ENCODE peak calls at places on chromosomes 1 and 21, in ten cellular contexts. One of them, this sample, is unnamed.

GRCh38 chr1:33661791-33662190 is 189.3 kb downstream of the ZSCAN20 start:
- DNase-seq in NCI-H748 treated with DMSO at 0.1 percent for 48 hours: no peak
- DNase-seq in AG08395: no peak
- DNase-seq in activated CD4-positive, alpha-beta T cell treated with anti-CD3 and anti-CD28 coated beads, Interleukin-2, amount 10 ng/mL, durations not matched to agents 7 days and 5 days: no peak
- DNase-seq in ELF-1: no peak
- DNase-seq in CD8-positive, alpha-beta T cell: no peak
- DNase-seq in activated CD8-positive, alpha-beta memory T cell treated with anti-CD3 and anti-CD28 coated beads, Interleukin-2, amount 50 U/mL, for 48 hours: no peak
- DNase-seq in NAMALWA: no peak
- DNase-seq in activated CD4-positive, CD25-positive, alpha-beta regulatory T cell treated with anti-CD3 and anti-CD28 coated beads, Interleukin-2, amount 50 U/mL, for 72 hours: no peak
- DNase-seq in neural crest cell: no peak
- DNase-seq in this sample: no peak

GRCh38 chr1:94061513-94062443 is 59.2 kb downstream of the ABCA4 start:
- DNase-seq in NCI-H748 treated with DMSO at 0.1 percent for 48 hours: peak
- DNase-seq in ELF-1: peak
- DNase-seq in AG08395: peak
- DNase-seq in activated CD8-positive, alpha-beta memory T cell treated with anti-CD3 and anti-CD28 coated beads, Interleukin-2, amount 50 U/mL, for 48 hours: no peak
- DNase-seq in CD8-positive, alpha-beta T cell: no peak
- DNase-seq in neural crest cell: peak
- DNase-seq in NAMALWA: peak
- DNase-seq in activated CD4-positive, CD25-positive, alpha-beta regulatory T cell treated with anti-CD3 and anti-CD28 coated beads, Interleukin-2, amount 50 U/mL, for 72 hours: peak
- DNase-seq in activated CD4-positive, alpha-beta T cell treated with anti-CD3 and anti-CD28 coated beads, Interleukin-2, amount 10 ng/mL, durations not matched to agents 7 days and 5 days: peak
- DNase-seq in this sample: no peak

GRCh38 chr1:46582972-46583371 is 21.1 kb downstream of the MKNK1 start:
- DNase-seq in activated CD4-positive, alpha-beta T cell treated with anti-CD3 and anti-CD28 coated beads, Interleukin-2, amount 10 ng/mL, durations not matched to agents 7 days and 5 days: no peak
- DNase-seq in CD8-positive, alpha-beta T cell: no peak
- DNase-seq in ELF-1: no peak
- DNase-seq in NCI-H748 treated with DMSO at 0.1 percent for 48 hours: no peak
- DNase-seq in AG08395: no peak
- DNase-seq in activated CD8-positive, alpha-beta memory T cell treated with anti-CD3 and anti-CD28 coated beads, Interleukin-2, amount 50 U/mL, for 48 hours: no peak
- DNase-seq in activated CD4-positive, CD25-positive, alpha-beta regulatory T cell treated with anti-CD3 and anti-CD28 coated beads, Interleukin-2, amount 50 U/mL, for 72 hours: no peak
- DNase-seq in NAMALWA: no peak
- DNase-seq in neural crest cell: no peak
- DNase-seq in this sample: no peak

GRCh38 chr1:172755099-172755498 is 96.2 kb downstream of the FASLG start:
- DNase-seq in neural crest cell: no peak
- DNase-seq in AG08395: no peak
- DNase-seq in activated CD8-positive, alpha-beta memory T cell treated with anti-CD3 and anti-CD28 coated beads, Interleukin-2, amount 50 U/mL, for 48 hours: no peak
- DNase-seq in NCI-H748 treated with DMSO at 0.1 percent for 48 hours: no peak
- DNase-seq in NAMALWA: no peak
- DNase-seq in activated CD4-positive, CD25-positive, alpha-beta regulatory T cell treated with anti-CD3 and anti-CD28 coated beads, Interleukin-2, amount 50 U/mL, for 72 hours: no peak
- DNase-seq in CD8-positive, alpha-beta T cell: no peak
- DNase-seq in ELF-1: no peak
- DNase-seq in activated CD4-positive, alpha-beta T cell treated with anti-CD3 and anti-CD28 coated beads, Interleukin-2, amount 10 ng/mL, durations not matched to agents 7 days and 5 days: no peak
- DNase-seq in this sample: no peak

GRCh38 chr21:14956826-14957225 is 108.0 kb downstream of the NRIP1 start:
- DNase-seq in AG08395: peak
- DNase-seq in activated CD4-positive, CD25-positive, alpha-beta regulatory T cell treated with anti-CD3 and anti-CD28 coated beads, Interleukin-2, amount 50 U/mL, for 72 hours: no peak
- DNase-seq in activated CD4-positive, alpha-beta T cell treated with anti-CD3 and anti-CD28 coated beads, Interleukin-2, amount 10 ng/mL, durations not matched to agents 7 days and 5 days: no peak
- DNase-seq in CD8-positive, alpha-beta T cell: no peak
- DNase-seq in activated CD8-positive, alpha-beta memory T cell treated with anti-CD3 and anti-CD28 coated beads, Interleukin-2, amount 50 U/mL, for 48 hours: no peak
- DNase-seq in ELF-1: no peak
- DNase-seq in NCI-H748 treated with DMSO at 0.1 percent for 48 hours: no peak
- DNase-seq in NAMALWA: no peak
- DNase-seq in neural crest cell: no peak
- DNase-seq in this sample: no peak

GRCh38 chr1:57423135-57424131 is at the start of gene DAB1:
- DNase-seq in ELF-1: peak
- DNase-seq in AG08395: peak
- DNase-seq in neural crest cell: peak
- DNase-seq in activated CD4-positive, alpha-beta T cell treated with anti-CD3 and anti-CD28 coated beads, Interleukin-2, amount 10 ng/mL, durations not matched to agents 7 days and 5 days: no peak
- DNase-seq in activated CD8-positive, alpha-beta memory T cell treated with anti-CD3 and anti-CD28 coated beads, Interleukin-2, amount 50 U/mL, for 48 hours: peak
- DNase-seq in CD8-positive, alpha-beta T cell: no peak
- DNase-seq in NAMALWA: no peak
- DNase-seq in NCI-H748 treated with DMSO at 0.1 percent for 48 hours: peak
- DNase-seq in activated CD4-positive, CD25-positive, alpha-beta regulatory T cell treated with anti-CD3 and anti-CD28 coated beads, Interleukin-2, amount 50 U/mL, for 72 hours: no peak
- DNase-seq in this sample: no peak

GRCh38 chr1:19467199-19468187 is 17.8 kb downstream of the CAPZB start:
- DNase-seq in activated CD8-positive, alpha-beta memory T cell treated with anti-CD3 and anti-CD28 coated beads, Interleukin-2, amount 50 U/mL, for 48 hours: no peak
- DNase-seq in activated CD4-positive, alpha-beta T cell treated with anti-CD3 and anti-CD28 coated beads, Interleukin-2, amount 10 ng/mL, durations not matched to agents 7 days and 5 days: no peak
- DNase-seq in activated CD4-positive, CD25-positive, alpha-beta regulatory T cell treated with anti-CD3 and anti-CD28 coated beads, Interleukin-2, amount 50 U/mL, for 72 hours: no peak
- DNase-seq in NCI-H748 treated with DMSO at 0.1 percent for 48 hours: no peak
- DNase-seq in ELF-1: no peak
- DNase-seq in AG08395: no peak
- DNase-seq in neural crest cell: no peak
- DNase-seq in CD8-positive, alpha-beta T cell: no peak
- DNase-seq in NAMALWA: no peak
- DNase-seq in this sample: no peak

GRCh38 chr1:160550572-160551034 is 27.5 kb upstream of the SLAMF6 start:
- DNase-seq in NAMALWA: peak
- DNase-seq in activated CD8-positive, alpha-beta memory T cell treated with anti-CD3 and anti-CD28 coated beads, Interleukin-2, amount 50 U/mL, for 48 hours: peak
- DNase-seq in activated CD4-positive, alpha-beta T cell treated with anti-CD3 and anti-CD28 coated beads, Interleukin-2, amount 10 ng/mL, durations not matched to agents 7 days and 5 days: peak
- DNase-seq in CD8-positive, alpha-beta T cell: peak
- DNase-seq in activated CD4-positive, CD25-positive, alpha-beta regulatory T cell treated with anti-CD3 and anti-CD28 coated beads, Interleukin-2, amount 50 U/mL, for 72 hours: peak
- DNase-seq in ELF-1: peak
- DNase-seq in AG08395: no peak
- DNase-seq in neural crest cell: no peak
- DNase-seq in NCI-H748 treated with DMSO at 0.1 percent for 48 hours: no peak
- DNase-seq in this sample: no peak

GRCh38 chr1:202193614-202194327 is at the start of gene LGR6:
- DNase-seq in neural crest cell: no peak
- DNase-seq in activated CD4-positive, alpha-beta T cell treated with anti-CD3 and anti-CD28 coated beads, Interleukin-2, amount 10 ng/mL, durations not matched to agents 7 days and 5 days: no peak
- DNase-seq in activated CD4-positive, CD25-positive, alpha-beta regulatory T cell treated with anti-CD3 and anti-CD28 coated beads, Interleukin-2, amount 50 U/mL, for 72 hours: no peak
- DNase-seq in CD8-positive, alpha-beta T cell: no peak
- DNase-seq in NAMALWA: no peak
- DNase-seq in activated CD8-positive, alpha-beta memory T cell treated with anti-CD3 and anti-CD28 coated beads, Interleukin-2, amount 50 U/mL, for 48 hours: no peak
- DNase-seq in NCI-H748 treated with DMSO at 0.1 percent for 48 hours: no peak
- DNase-seq in ELF-1: peak
- DNase-seq in AG08395: no peak
- DNase-seq in this sample: no peak

GRCh38 chr1:58809327-58810040 is 25.6 kb upstream of the JUN start:
- DNase-seq in AG08395: peak
- DNase-seq in activated CD4-positive, CD25-positive, alpha-beta regulatory T cell treated with anti-CD3 and anti-CD28 coated beads, Interleukin-2, amount 50 U/mL, for 72 hours: no peak
- DNase-seq in activated CD4-positive, alpha-beta T cell treated with anti-CD3 and anti-CD28 coated beads, Interleukin-2, amount 10 ng/mL, durations not matched to agents 7 days and 5 days: no peak
- DNase-seq in NCI-H748 treated with DMSO at 0.1 percent for 48 hours: no peak
- DNase-seq in NAMALWA: no peak
- DNase-seq in CD8-positive, alpha-beta T cell: no peak
- DNase-seq in ELF-1: no peak
- DNase-seq in neural crest cell: no peak
- DNase-seq in activated CD8-positive, alpha-beta memory T cell treated with anti-CD3 and anti-CD28 coated beads, Interleukin-2, amount 50 U/mL, for 48 hours: no peak
- DNase-seq in this sample: no peak

GRCh38 chr1:212215910-212216309 is 69.3 kb upstream of the PPP2R5A start:
- DNase-seq in activated CD4-positive, CD25-positive, alpha-beta regulatory T cell treated with anti-CD3 and anti-CD28 coated beads, Interleukin-2, amount 50 U/mL, for 72 hours: no peak
- DNase-seq in NAMALWA: no peak
- DNase-seq in CD8-positive, alpha-beta T cell: no peak
- DNase-seq in activated CD8-positive, alpha-beta memory T cell treated with anti-CD3 and anti-CD28 coated beads, Interleukin-2, amount 50 U/mL, for 48 hours: no peak
- DNase-seq in ELF-1: no peak
- DNase-seq in neural crest cell: no peak
- DNase-seq in activated CD4-positive, alpha-beta T cell treated with anti-CD3 and anti-CD28 coated beads, Interleukin-2, amount 10 ng/mL, durations not matched to agents 7 days and 5 days: no peak
- DNase-seq in NCI-H748 treated with DMSO at 0.1 percent for 48 hours: no peak
- DNase-seq in AG08395: no peak
- DNase-seq in this sample: no peak

GRCh38 chr1:112992780-112993179 is 36.8 kb upstream of the SLC16A1 start:
- DNase-seq in NCI-H748 treated with DMSO at 0.1 percent for 48 hours: no peak
- DNase-seq in activated CD4-positive, alpha-beta T cell treated with anti-CD3 and anti-CD28 coated beads, Interleukin-2, amount 10 ng/mL, durations not matched to agents 7 days and 5 days: no peak
- DNase-seq in CD8-positive, alpha-beta T cell: no peak
- DNase-seq in NAMALWA: no peak
- DNase-seq in activated CD4-positive, CD25-positive, alpha-beta regulatory T cell treated with anti-CD3 and anti-CD28 coated beads, Interleukin-2, amount 50 U/mL, for 72 hours: no peak
- DNase-seq in neural crest cell: no peak
- DNase-seq in activated CD8-positive, alpha-beta memory T cell treated with anti-CD3 and anti-CD28 coated beads, Interleukin-2, amount 50 U/mL, for 48 hours: no peak
- DNase-seq in ELF-1: no peak
- DNase-seq in AG08395: no peak
- DNase-seq in this sample: no peak

GRCh38 chr1:156150107-156151000 is 3.0 kb upstream of the SEMA4A start:
- DNase-seq in activated CD4-positive, alpha-beta T cell treated with anti-CD3 and anti-CD28 coated beads, Interleukin-2, amount 10 ng/mL, durations not matched to agents 7 days and 5 days: no peak
- DNase-seq in activated CD4-positive, CD25-positive, alpha-beta regulatory T cell treated with anti-CD3 and anti-CD28 coated beads, Interleukin-2, amount 50 U/mL, for 72 hours: no peak
- DNase-seq in AG08395: no peak
- DNase-seq in NAMALWA: peak
- DNase-seq in neural crest cell: no peak
- DNase-seq in CD8-positive, alpha-beta T cell: no peak
- DNase-seq in NCI-H748 treated with DMSO at 0.1 percent for 48 hours: no peak
- DNase-seq in ELF-1: no peak
- DNase-seq in activated CD8-positive, alpha-beta memory T cell treated with anti-CD3 and anti-CD28 coated beads, Interleukin-2, amount 50 U/mL, for 48 hours: no peak
- DNase-seq in this sample: no peak

GRCh38 chr21:15967661-15968060 is 237.9 kb downstream of the USP25 start:
- DNase-seq in activated CD4-positive, CD25-positive, alpha-beta regulatory T cell treated with anti-CD3 and anti-CD28 coated beads, Interleukin-2, amount 50 U/mL, for 72 hours: no peak
- DNase-seq in activated CD8-positive, alpha-beta memory T cell treated with anti-CD3 and anti-CD28 coated beads, Interleukin-2, amount 50 U/mL, for 48 hours: no peak
- DNase-seq in neural crest cell: no peak
- DNase-seq in activated CD4-positive, alpha-beta T cell treated with anti-CD3 and anti-CD28 coated beads, Interleukin-2, amount 10 ng/mL, durations not matched to agents 7 days and 5 days: no peak
- DNase-seq in AG08395: peak
- DNase-seq in NAMALWA: no peak
- DNase-seq in CD8-positive, alpha-beta T cell: no peak
- DNase-seq in NCI-H748 treated with DMSO at 0.1 percent for 48 hours: no peak
- DNase-seq in ELF-1: no peak
- DNase-seq in this sample: no peak

GRCh38 chr1:30680879-30681278 is 42.5 kb downstream of the MATN1 start:
- DNase-seq in NCI-H748 treated with DMSO at 0.1 percent for 48 hours: no peak
- DNase-seq in neural crest cell: no peak
- DNase-seq in ELF-1: no peak
- DNase-seq in CD8-positive, alpha-beta T cell: no peak
- DNase-seq in activated CD8-positive, alpha-beta memory T cell treated with anti-CD3 and anti-CD28 coated beads, Interleukin-2, amount 50 U/mL, for 48 hours: no peak
- DNase-seq in activated CD4-positive, CD25-positive, alpha-beta regulatory T cell treated with anti-CD3 and anti-CD28 coated beads, Interleukin-2, amount 50 U/mL, for 72 hours: no peak
- DNase-seq in AG08395: no peak
- DNase-seq in activated CD4-positive, alpha-beta T cell treated with anti-CD3 and anti-CD28 coated beads, Interleukin-2, amount 10 ng/mL, durations not matched to agents 7 days and 5 days: no peak
- DNase-seq in NAMALWA: no peak
- DNase-seq in this sample: no peak

GRCh38 chr1:23722652-23723051 is 20.6 kb upstream of the ELOA start:
- DNase-seq in NCI-H748 treated with DMSO at 0.1 percent for 48 hours: no peak
- DNase-seq in activated CD8-positive, alpha-beta memory T cell treated with anti-CD3 and anti-CD28 coated beads, Interleukin-2, amount 50 U/mL, for 48 hours: no peak
- DNase-seq in NAMALWA: peak
- DNase-seq in neural crest cell: no peak
- DNase-seq in AG08395: no peak
- DNase-seq in CD8-positive, alpha-beta T cell: no peak
- DNase-seq in ELF-1: no peak
- DNase-seq in activated CD4-positive, alpha-beta T cell treated with anti-CD3 and anti-CD28 coated beads, Interleukin-2, amount 10 ng/mL, durations not matched to agents 7 days and 5 days: no peak
- DNase-seq in activated CD4-positive, CD25-positive, alpha-beta regulatory T cell treated with anti-CD3 and anti-CD28 coated beads, Interleukin-2, amount 50 U/mL, for 72 hours: no peak
- DNase-seq in this sample: peak

GRCh38 chr1:224753491-224753890 is 137.4 kb downstream of the CNIH3 start:
- DNase-seq in NCI-H748 treated with DMSO at 0.1 percent for 48 hours: no peak
- DNase-seq in neural crest cell: no peak
- DNase-seq in activated CD4-positive, alpha-beta T cell treated with anti-CD3 and anti-CD28 coated beads, Interleukin-2, amount 10 ng/mL, durations not matched to agents 7 days and 5 days: no peak
- DNase-seq in ELF-1: no peak
- DNase-seq in activated CD8-positive, alpha-beta memory T cell treated with anti-CD3 and anti-CD28 coated beads, Interleukin-2, amount 50 U/mL, for 48 hours: no peak
- DNase-seq in AG08395: no peak
- DNase-seq in NAMALWA: no peak
- DNase-seq in activated CD4-positive, CD25-positive, alpha-beta regulatory T cell treated with anti-CD3 and anti-CD28 coated beads, Interleukin-2, amount 50 U/mL, for 72 hours: no peak
- DNase-seq in CD8-positive, alpha-beta T cell: no peak
- DNase-seq in this sample: no peak

GRCh38 chr1:201713093-201713810 is 115.7 kb upstream of the IPO9 start:
- DNase-seq in activated CD4-positive, alpha-beta T cell treated with anti-CD3 and anti-CD28 coated beads, Interleukin-2, amount 10 ng/mL, durations not matched to agents 7 days and 5 days: no peak
- DNase-seq in ELF-1: peak
- DNase-seq in neural crest cell: no peak
- DNase-seq in activated CD8-positive, alpha-beta memory T cell treated with anti-CD3 and anti-CD28 coated beads, Interleukin-2, amount 50 U/mL, for 48 hours: no peak
- DNase-seq in AG08395: peak
- DNase-seq in activated CD4-positive, CD25-positive, alpha-beta regulatory T cell treated with anti-CD3 and anti-CD28 coated beads, Interleukin-2, amount 50 U/mL, for 72 hours: no peak
- DNase-seq in NCI-H748 treated with DMSO at 0.1 percent for 48 hours: no peak
- DNase-seq in NAMALWA: no peak
- DNase-seq in CD8-positive, alpha-beta T cell: no peak
- DNase-seq in this sample: no peak

GRCh38 chr21:46154955-46155513 is 345 bp downstream of the FTCD start:
- DNase-seq in AG08395: no peak
- DNase-seq in NAMALWA: no peak
- DNase-seq in CD8-positive, alpha-beta T cell: peak
- DNase-seq in NCI-H748 treated with DMSO at 0.1 percent for 48 hours: no peak
- DNase-seq in activated CD4-positive, CD25-positive, alpha-beta regulatory T cell treated with anti-CD3 and anti-CD28 coated beads, Interleukin-2, amount 50 U/mL, for 72 hours: no peak
- DNase-seq in activated CD8-positive, alpha-beta memory T cell treated with anti-CD3 and anti-CD28 coated beads, Interleukin-2, amount 50 U/mL, for 48 hours: peak
- DNase-seq in activated CD4-positive, alpha-beta T cell treated with anti-CD3 and anti-CD28 coated beads, Interleukin-2, amount 10 ng/mL, durations not matched to agents 7 days and 5 days: no peak
- DNase-seq in neural crest cell: no peak
- DNase-seq in ELF-1: no peak
- DNase-seq in this sample: no peak

GRCh38 chr1:215637041-215637573 is 70.0 kb downstream of the KCTD3 start:
- DNase-seq in activated CD8-positive, alpha-beta memory T cell treated with anti-CD3 and anti-CD28 coated beads, Interleukin-2, amount 50 U/mL, for 48 hours: no peak
- DNase-seq in activated CD4-positive, CD25-positive, alpha-beta regulatory T cell treated with anti-CD3 and anti-CD28 coated beads, Interleukin-2, amount 50 U/mL, for 72 hours: no peak
- DNase-seq in NCI-H748 treated with DMSO at 0.1 percent for 48 hours: no peak
- DNase-seq in neural crest cell: no peak
- DNase-seq in CD8-positive, alpha-beta T cell: no peak
- DNase-seq in ELF-1: no peak
- DNase-seq in NAMALWA: no peak
- DNase-seq in AG08395: peak
- DNase-seq in activated CD4-positive, alpha-beta T cell treated with anti-CD3 and anti-CD28 coated beads, Interleukin-2, amount 10 ng/mL, durations not matched to agents 7 days and 5 days: no peak
- DNase-seq in this sample: no peak

GRCh38 chr1:89200668-89201488 is 2.1 kb upstream of the GBP4 start:
- DNase-seq in neural crest cell: no peak
- DNase-seq in NCI-H748 treated with DMSO at 0.1 percent for 48 hours: no peak
- DNase-seq in AG08395: peak
- DNase-seq in activated CD4-positive, alpha-beta T cell treated with anti-CD3 and anti-CD28 coated beads, Interleukin-2, amount 10 ng/mL, durations not matched to agents 7 days and 5 days: no peak
- DNase-seq in ELF-1: no peak
- DNase-seq in activated CD8-positive, alpha-beta memory T cell treated with anti-CD3 and anti-CD28 coated beads, Interleukin-2, amount 50 U/mL, for 48 hours: no peak
- DNase-seq in CD8-positive, alpha-beta T cell: no peak
- DNase-seq in NAMALWA: no peak
- DNase-seq in activated CD4-positive, CD25-positive, alpha-beta regulatory T cell treated with anti-CD3 and anti-CD28 coated beads, Interleukin-2, amount 50 U/mL, for 72 hours: no peak
- DNase-seq in this sample: no peak

GRCh38 chr1:33876970-33877680 is 13.2 kb downstream of the HMGB4 start:
- DNase-seq in activated CD4-positive, CD25-positive, alpha-beta regulatory T cell treated with anti-CD3 and anti-CD28 coated beads, Interleukin-2, amount 50 U/mL, for 72 hours: no peak
- DNase-seq in activated CD4-positive, alpha-beta T cell treated with anti-CD3 and anti-CD28 coated beads, Interleukin-2, amount 10 ng/mL, durations not matched to agents 7 days and 5 days: no peak
- DNase-seq in ELF-1: no peak
- DNase-seq in NCI-H748 treated with DMSO at 0.1 percent for 48 hours: no peak
- DNase-seq in NAMALWA: no peak
- DNase-seq in activated CD8-positive, alpha-beta memory T cell treated with anti-CD3 and anti-CD28 coated beads, Interleukin-2, amount 50 U/mL, for 48 hours: no peak
- DNase-seq in CD8-positive, alpha-beta T cell: no peak
- DNase-seq in neural crest cell: no peak
- DNase-seq in AG08395: peak
- DNase-seq in this sample: no peak